ENCODE peak calls at places on chromosome X, in five cellular contexts. One of them, this sample, is unnamed.

GRCh38 chrX:17549005-17549685 is 174.1 kb downstream of the NHS start:
- DNase-seq in left lung: no peak
- DNase-seq in gastrocnemius medialis: no peak
- DNase-seq in fibroblast of pulmonary artery: no peak
- DNase-seq in body of pancreas: no peak
- DNase-seq in this sample: no peak

GRCh38 chrX:34379891-34380290 is 247.8 kb upstream of the FAM47A start:
- DNase-seq in fibroblast of pulmonary artery: peak; percentile 29
- DNase-seq in body of pancreas: no peak
- DNase-seq in left lung: no peak
- DNase-seq in gastrocnemius medialis: no peak
- DNase-seq in this sample: no peak

GRCh38 chrX:1424452-1424851 is 28.3 kb downstream of the ASMTL start:
- DNase-seq in fibroblast of pulmonary artery: no peak
- DNase-seq in body of pancreas: no peak
- DNase-seq in gastrocnemius medialis: no peak
- DNase-seq in left lung: no peak
- DNase-seq in this sample: no peak

GRCh38 chrX:47212381-47213293 is 5.8 kb upstream of the CDK16 start:
- DNase-seq in body of pancreas: peak; percentile 3
- DNase-seq in fibroblast of pulmonary artery: no peak
- DNase-seq in gastrocnemius medialis: no peak
- DNase-seq in left lung: no peak
- DNase-seq in this sample: no peak

GRCh38 chrX:20060961-20061868 is 55.5 kb downstream of the MAP7D2 start:
- DNase-seq in gastrocnemius medialis: no peak
- DNase-seq in left lung: no peak
- DNase-seq in body of pancreas: no peak
- DNase-seq in fibroblast of pulmonary artery: no peak
- DNase-seq in this sample: no peak

GRCh38 chrX:63754141-63754859 is 30.7 kb downstream of the ARHGEF9 start:
- DNase-seq in gastrocnemius medialis: peak; percentile 13
- DNase-seq in fibroblast of pulmonary artery: peak; percentile 29
- DNase-seq in body of pancreas: peak; percentile 12
- DNase-seq in left lung: peak; percentile 54
- DNase-seq in this sample: no peak

GRCh38 chrX:107566603-107567262 is 61.6 kb upstream of the PRPS1 start:
- DNase-seq in fibroblast of pulmonary artery: no peak
- DNase-seq in gastrocnemius medialis: no peak
- DNase-seq in body of pancreas: no peak
- DNase-seq in left lung: no peak
- DNase-seq in this sample: no peak

GRCh38 chrX:13376857-13377441 is 57.1 kb upstream of the ATXN3L start:
- DNase-seq in left lung: no peak
- DNase-seq in fibroblast of pulmonary artery: peak; percentile 96
- DNase-seq in body of pancreas: no peak
- DNase-seq in gastrocnemius medialis: no peak
- DNase-seq in this sample: peak; percentile 83

GRCh38 chrX:20141281-20142220 is at the start of gene EIF1AX:
- DNase-seq in fibroblast of pulmonary artery: peak; percentile 98
- DNase-seq in gastrocnemius medialis: peak; percentile 97
- DNase-seq in left lung: peak; percentile 96
- DNase-seq in body of pancreas: peak; percentile 99
- DNase-seq in this sample: peak; percentile 96

GRCh38 chrX:130285069-130285620 is 16.4 kb upstream of the ZNF280C start:
- DNase-seq in gastrocnemius medialis: no peak
- DNase-seq in left lung: no peak
- DNase-seq in fibroblast of pulmonary artery: no peak
- DNase-seq in body of pancreas: no peak
- DNase-seq in this sample: peak; percentile 24
- H3K4me3 ChIP-seq in gastrocnemius medialis: no peak overlapping the region
- H3K4me3 ChIP-seq in left lung: no peak overlapping the region
- H3K4me3 ChIP-seq in fibroblast of pulmonary artery: no peak overlapping the region
- H3K4me3 ChIP-seq in body of pancreas: no peak overlapping the region
- H3K4me3 ChIP-seq in this sample: no peak overlapping the region

DNA sequence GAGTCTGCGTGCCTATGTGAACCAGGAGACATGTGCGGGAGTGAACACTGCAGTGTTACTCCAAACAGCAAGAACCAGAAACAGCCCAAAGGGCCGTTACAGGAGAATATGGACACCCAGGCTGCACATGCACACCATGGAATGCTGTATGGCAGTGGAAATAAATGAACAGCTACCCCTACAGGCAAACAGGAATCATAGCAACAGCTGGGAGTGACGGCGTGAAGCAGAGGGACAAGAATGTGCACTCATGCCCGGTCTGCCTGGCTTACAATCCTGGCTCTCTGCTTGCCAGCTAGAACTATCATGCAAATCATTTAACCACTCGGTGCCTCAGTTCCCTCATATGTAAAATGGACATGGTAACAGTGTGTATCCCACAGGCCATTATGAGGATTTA is 16.6 kb downstream of the GPKOW start:
- DNase-seq in gastrocnemius medialis: peak; percentile 18
- DNase-seq in fibroblast of pulmonary artery: peak; percentile 64
- DNase-seq in left lung: no peak
- DNase-seq in body of pancreas: peak; percentile 30
- DNase-seq in this sample: peak; percentile 67
- TF ChIP-seq CTCF in gastrocnemius medialis: no peak
- TF ChIP-seq CTCF in fibroblast of pulmonary artery: peak; percentile 54
- TF ChIP-seq CTCF in left lung: peak; percentile 22
- TF ChIP-seq CTCF in body of pancreas: no peak
- TF ChIP-seq CTCF in this sample: peak; percentile 43

GRCh38 chrX:137043736-137044135 is 9.9 kb upstream of the GPR101 start:
- DNase-seq in fibroblast of pulmonary artery: no peak
- DNase-seq in left lung: no peak
- DNase-seq in body of pancreas: no peak
- DNase-seq in gastrocnemius medialis: no peak
- DNase-seq in this sample: no peak
- H3K4me3 ChIP-seq in fibroblast of pulmonary artery: no peak overlapping the region
- H3K4me3 ChIP-seq in left lung: no peak overlapping the region
- H3K4me3 ChIP-seq in body of pancreas: no peak overlapping the region
- H3K4me3 ChIP-seq in gastrocnemius medialis: no peak overlapping the region
- H3K4me3 ChIP-seq in this sample: no peak overlapping the region

GRCh38 chrX:56025872-56026571 is 206.1 kb upstream of the KLF8 start:
- DNase-seq in body of pancreas: no peak
- DNase-seq in left lung: no peak
- DNase-seq in fibroblast of pulmonary artery: no peak
- DNase-seq in gastrocnemius medialis: no peak
- DNase-seq in this sample: no peak
- TF ChIP-seq CTCF in body of pancreas: no peak
- TF ChIP-seq CTCF in left lung: no peak
- TF ChIP-seq CTCF in fibroblast of pulmonary artery: no peak
- TF ChIP-seq CTCF in gastrocnemius medialis: no peak
- TF ChIP-seq CTCF in this sample: no peak

This sample was measured in foreskin fibroblast.